ENCODE peak calls at places on chromosomes 5 and 9, in six cellular contexts. R is spleen, S is hepatocyte, I is A549, U is body of pancreas, K is upper lobe of right lung. Q is an unnamed sample.

GRCh38 chr9:131610231-131610761 is 65.0 kb downstream of the PRRT1B start:
- DNase-seq in K (no peak), R (no peak), U (no peak), I (no peak), S (no peak), Q (no peak)

GRCh38 chr9:137226338-137227056 is 805 bp upstream of the RNF224 start:
- DNase-seq in K (no peak), I (no peak), U (no peak), S (no peak), R (no peak), Q (no peak)

GRCh38 chr9:4086119-4087088 is 213.5 kb downstream of the GLIS3 start:
- DNase-seq in U (no peak), K (no peak), S (no peak), I (peak; percentile 15), R (no peak), Q (no peak)

GRCh38 chr5:612498-613424 is 621 bp downstream of the CEP72 start:
- DNase-seq in U (peak; percentile 35), S (no peak), I (peak; percentile 40), R (peak; percentile 49), K (no peak), Q (peak; percentile 52)

GRCh38 chr9:134163374-134164196 is 779 bp downstream of the RNU6ATAC start:
- DNase-seq in S (peak; percentile 55), K (peak; percentile 85), R (peak; percentile 92), I (no peak), U (peak; percentile 68), Q (peak; percentile 54)

GRCh38 chr5:65796917-65797316 is 74.9 kb downstream of the NLN start:
- DNase-seq in S (no peak), K (no peak), I (no peak), R (no peak), U (no peak), Q (no peak)

GRCh38 chr5:135539430-135540005 is 3.8 kb upstream of the NEUROG1 start:
- DNase-seq in I (no peak), S (no peak), R (no peak), U (no peak), K (no peak), Q (no peak)

GRCh38 chr9:87336914-87337333 is 160.7 kb upstream of the DAPK1 start:
- DNase-seq in R (no peak), I (peak; percentile 44), U (peak; percentile 59), S (peak; percentile 86), K (no peak), Q (peak; percentile 48)

GRCh38 chr9:70340572-70340971 is 73.9 kb downstream of the KLF9 start:
- DNase-seq in I (peak; percentile 18), U (no peak), R (no peak), S (peak; percentile 36), K (no peak), Q (no peak)

GRCh38 chr9:76773051-76773450 is 8.8 kb downstream of the PCA3 start:
- DNase-seq in S (no peak), K (no peak), R (no peak), I (no peak), U (no peak), Q (no peak)

GRCh38 chr5:133439859-133440258 is 172.5 kb downstream of the FSTL4 start:
- DNase-seq in K (no peak), I (no peak), R (no peak), S (no peak), U (no peak), Q (no peak)

GRCh38 chr9:69745716-69746538 is 13.9 kb downstream of the PTAR1 start:
- DNase-seq in K (no peak), R (no peak), U (no peak), S (peak; percentile 7), I (no peak), Q (no peak)

GRCh38 chr5:2879701-2880100 is 128.2 kb upstream of the IRX2 start:
- DNase-seq in K (no peak), U (no peak), R (no peak), S (no peak), I (no peak), Q (no peak)

DNA sequence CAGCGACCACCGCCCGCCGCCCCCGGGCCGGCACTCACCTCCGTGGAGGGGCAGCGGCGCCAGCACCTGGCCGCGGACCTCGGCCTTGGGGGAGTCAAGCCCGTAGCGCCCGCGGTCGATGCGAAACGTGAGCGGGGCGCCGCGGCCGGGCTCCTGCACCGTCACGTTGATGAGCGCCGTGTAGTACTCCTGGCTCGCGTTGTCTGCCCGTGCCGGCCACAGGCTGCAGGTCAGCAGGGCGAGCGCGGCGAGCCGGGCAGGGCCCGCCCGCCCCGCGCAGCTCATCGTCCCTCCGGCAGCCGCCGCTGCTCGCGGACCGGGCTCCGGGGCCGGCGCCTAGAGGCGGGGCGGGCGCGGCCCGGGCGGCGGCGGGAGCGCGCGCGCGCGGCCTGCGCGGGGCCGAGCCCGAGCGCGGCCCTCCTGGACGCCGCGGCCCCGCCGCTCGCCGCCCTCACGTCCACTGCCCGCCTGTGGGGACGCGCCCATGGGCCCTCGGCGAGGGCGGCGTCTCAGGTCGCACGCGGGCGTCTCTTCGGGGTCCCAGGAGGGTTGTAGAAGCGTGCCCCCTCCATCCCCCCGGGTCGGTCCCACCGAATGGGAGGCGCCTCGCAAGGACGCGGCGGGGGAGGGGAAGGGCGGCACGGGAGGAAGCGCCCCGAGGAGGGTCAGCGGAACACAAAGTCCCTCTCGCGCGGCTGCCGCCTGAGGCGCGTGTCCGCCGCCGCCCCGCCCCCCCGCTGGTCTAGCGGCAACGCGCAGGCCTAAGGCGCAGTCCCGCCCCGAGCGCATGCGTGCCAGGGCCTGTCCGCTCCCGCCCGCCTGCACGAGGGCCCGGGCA is at the start of gene RNF130:
- DNase-seq in U (peak; percentile 97), R (peak; percentile 99), K (peak; percentile 97), I (peak; percentile 87), S (peak; percentile 98), Q (peak; percentile 91)
- H3K4me1 ChIP-seq in U (peaks cover 38% of the 10 kb centered on the region), R (peaks cover 28% of the 10 kb centered on the region), K (peaks cover 14% of the 10 kb centered on the region), I (peaks cover 22% of the 10 kb centered on the region), S (peaks cover 11% of the 10 kb centered on the region), Q (peaks cover 12% of the 10 kb centered on the region)

GRCh38 chr5:68673451-68674180 is 420.2 kb upstream of the SLC30A5 start:
- DNase-seq in K (no peak), U (no peak), I (no peak), S (no peak), R (no peak), Q (no peak)

DNA sequence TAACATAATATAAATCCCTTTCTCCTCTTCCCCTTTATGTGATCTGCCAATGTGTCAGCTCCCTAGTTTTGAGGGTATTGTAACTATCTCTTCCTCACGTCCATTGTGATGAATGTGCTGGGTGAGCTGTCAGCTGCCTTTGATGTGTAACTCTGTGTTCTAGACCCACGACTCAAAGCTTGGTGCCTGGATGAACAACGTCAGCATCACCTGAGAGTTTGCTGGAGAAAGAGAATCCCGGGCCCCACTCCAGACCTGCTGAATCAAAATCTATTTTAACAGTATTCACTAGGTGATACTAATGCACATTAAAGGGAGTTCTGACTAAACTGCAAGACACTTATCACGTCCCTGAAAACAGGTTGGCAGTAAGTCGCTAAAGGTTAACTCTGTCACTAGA is 423.9 kb upstream of the SLC30A5 start:
- DNase-seq in K (no peak), I (no peak), R (no peak), U (no peak), S (no peak), Q (no peak)
- TF ChIP-seq CTCF in K (no peak), I (no peak), R (no peak), U (no peak), S (no peak), Q (no peak)

DNA sequence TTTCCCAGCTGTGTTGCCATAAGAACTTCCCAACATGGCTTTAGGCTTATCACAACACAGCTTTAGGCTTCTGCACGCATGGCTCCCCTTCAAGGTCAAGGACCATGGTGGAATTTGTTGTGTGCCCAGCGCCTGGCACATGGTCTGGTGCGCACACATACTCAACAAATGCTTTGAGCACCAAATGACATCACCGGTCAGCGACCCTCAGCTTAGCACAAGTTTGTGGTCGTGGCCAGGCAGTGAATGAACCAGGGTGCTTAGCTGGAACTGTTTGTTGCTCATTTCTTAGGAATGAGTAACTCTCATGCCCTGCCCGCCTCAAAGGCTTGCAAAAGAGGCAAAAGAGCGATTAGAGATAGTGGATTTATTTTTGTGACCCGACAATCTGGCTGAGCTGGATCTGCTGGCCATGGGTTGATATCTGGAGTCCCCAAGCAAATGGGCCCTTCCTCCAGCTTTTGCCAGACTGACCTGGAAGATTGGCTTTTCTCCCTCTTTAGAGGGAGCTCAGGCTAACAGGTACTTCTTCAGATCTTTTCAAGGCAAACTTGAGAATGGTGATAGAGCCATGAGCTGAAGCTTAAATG is 58.9 kb downstream of the DAP start:
- DNase-seq in U (peak; percentile 77), R (no peak), K (no peak), S (peak; percentile 63), I (no peak), Q (no peak)
- H3K4me1 ChIP-seq in U (peaks cover 96% of the 10 kb centered on the region), R (peaks cover 18% of the 10 kb centered on the region), K (peaks cover 32% of the 10 kb centered on the region), S (peaks cover 15% of the 10 kb centered on the region), I (peaks cover 24% of the 10 kb centered on the region), Q (peaks cover 24% of the 10 kb centered on the region)

GRCh38 chr5:79133121-79133656 is 21.6 kb downstream of the BHMT start:
- DNase-seq in K (no peak), S (peak; percentile 73), U (no peak), I (no peak), R (no peak), Q (no peak)
- TF ChIP-seq CTCF in K (peak; percentile 44), S (peak; percentile 64), U (peak; percentile 44), I (peak; percentile 59), R (no peak), Q (peak; percentile 23)

GRCh38 chr5:54520940-54521339 is 3.4 kb downstream of the SNX18 start:
- DNase-seq in S (no peak), U (no peak), R (no peak), K (no peak), I (no peak), Q (no peak)
- H3K4me1 ChIP-seq in S (peaks cover 23% of the 10 kb centered on the region), U (peaks cover 74% of the 10 kb centered on the region), R (peaks cover 81% of the 10 kb centered on the region), K (peaks cover 53% of the 10 kb centered on the region), I (peaks cover 8% of the 10 kb centered on the region), Q (peaks cover 25% of the 10 kb centered on the region)

DNA sequence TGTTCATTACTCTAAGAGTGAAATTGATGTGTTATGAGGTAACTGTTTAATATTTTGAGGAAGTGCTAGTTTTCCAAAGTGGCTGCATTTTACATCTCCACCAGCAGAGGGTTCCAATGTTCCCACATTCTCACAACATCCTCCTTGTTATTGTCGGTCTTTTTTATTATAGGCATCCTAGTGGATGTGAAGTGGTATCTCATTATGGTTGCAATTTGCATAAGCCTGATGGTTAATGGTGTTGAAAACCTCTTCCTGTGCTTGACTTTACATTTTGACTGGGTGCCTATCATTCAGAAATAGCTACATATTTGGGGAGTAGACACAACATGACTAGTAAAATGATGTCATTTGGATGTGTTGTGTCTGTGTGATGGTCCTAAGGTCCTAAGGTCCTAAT is 143.6 kb downstream of the MRPS30 start:
- DNase-seq in K (no peak), S (peak; percentile 48), I (peak; percentile 4), U (peak; percentile 36), R (no peak), Q (peak; percentile 45)
- TF ChIP-seq CTCF in K (peak; percentile 57), S (peak; percentile 57), I (peak; percentile 41), U (peak; percentile 46), R (peak; percentile 57), Q (peak; percentile 81)

GRCh38 chr5:9497347-9497746 is 48.5 kb downstream of the SEMA5A start:
- DNase-seq in I (no peak), R (no peak), S (no peak), K (no peak), U (no peak), Q (no peak)
- H3K4me1 ChIP-seq in I (no peaks in the 10 kb centered on the region), R (no peaks in the 10 kb centered on the region), S (no peaks in the 10 kb centered on the region), K (no peaks in the 10 kb centered on the region), U (no peaks in the 10 kb centered on the region), Q (no peaks in the 10 kb centered on the region)